ENCODE peak calls at places on chromosomes 3 and 15, in nine cellular contexts. A, D, R, W, Z, Y, B, S and P are unnamed samples.

GRCh38 chr3:107604057-107604802 is 81.5 kb downstream of the BBX start:
- DNase-seq in A (no peak), D (no peak), R (no peak), W (no peak), Z (peak), Y (no peak), B (no peak), S (no peak), P (no peak)

GRCh38 chr3:67123914-67124313 is 125.8 kb downstream of the KBTBD8 start:
- DNase-seq in A (no peak), D (no peak), R (no peak), W (no peak), Z (no peak), Y (no peak), B (no peak), S (no peak), P (no peak)

GRCh38 chr3:144424606-144425005 is 453.0 kb downstream of the DIPK2A start:
- DNase-seq in A (no peak), D (no peak), R (no peak), W (no peak), Z (no peak), Y (no peak), B (no peak), S (no peak), P (no peak)

GRCh38 chr15:21260966-21261395 is 179.3 kb downstream of the POTEB3 start:
- DNase-seq in A (peak), D (no peak), R (no peak), W (no peak), Z (no peak), Y (peak), B (no peak), S (no peak), P (no peak)

GRCh38 chr3:34207826-34208225 is 409.4 kb downstream of the PDCD6IP start:
- DNase-seq in A (no peak), D (no peak), R (no peak), W (no peak), Z (peak), Y (no peak), B (no peak), S (no peak), P (no peak)

GRCh38 chr3:186526256-186526606 is 17.9 kb downstream of the CRYGS start:
- DNase-seq in A (no peak), D (no peak), R (no peak), W (no peak), Z (no peak), Y (no peak), B (no peak), S (no peak), P (no peak)

GRCh38 chr3:135736740-135737139 is 228.8 kb upstream of the PPP2R3A start:
- DNase-seq in A (no peak), D (no peak), R (no peak), W (no peak), Z (no peak), Y (no peak), B (peak), S (no peak), P (no peak)

GRCh38 chr3:114762144-114762543 is 384.9 kb downstream of the ZBTB20 start:
- DNase-seq in A (no peak), D (no peak), R (no peak), W (no peak), Z (no peak), Y (no peak), B (no peak), S (no peak), P (no peak)

GRCh38 chr3:72152551-72153476 is 367.9 kb upstream of the PROK2 start:
- DNase-seq in A (no peak), D (no peak), R (peak), W (peak), Z (peak), Y (peak), B (peak), S (no peak), P (no peak)

GRCh38 chr3:3499987-3500386 is 299.2 kb upstream of the LRRN1 start:
- DNase-seq in A (no peak), D (no peak), R (no peak), W (no peak), Z (no peak), Y (no peak), B (no peak), S (no peak), P (no peak)

GRCh38 chr15:91329914-91330313 is 229.9 kb downstream of the SV2B start:
- DNase-seq in A (no peak), D (no peak), R (no peak), W (no peak), Z (no peak), Y (no peak), B (no peak), S (no peak), P (no peak)

GRCh38 chr3:37808656-37809055 is 53.0 kb upstream of the CTDSPL start:
- DNase-seq in A (no peak), D (no peak), R (no peak), W (no peak), Z (peak), Y (no peak), B (no peak), S (no peak), P (no peak)

GRCh38 chr3:79361748-79362378 is 405.9 kb downstream of the ROBO1 start:
- DNase-seq in A (no peak), D (no peak), R (no peak), W (no peak), Z (peak), Y (peak), B (no peak), S (no peak), P (no peak)

GRCh38 chr3:44976002-44976815 is at the start of the genes EXOSC7 and ZDHHC3:
- DNase-seq in A (peak), D (peak), R (peak), W (peak), Z (peak), Y (peak), B (peak), S (peak), P (peak)

GRCh38 chr15:31437686-31438085 is 111.1 kb downstream of the KLF13 start:
- DNase-seq in A (peak), D (no peak), R (no peak), W (no peak), Z (no peak), Y (no peak), B (no peak), S (no peak), P (peak)

GRCh38 chr3:114551770-114552526 is 258.1 kb downstream of the TIGIT start:
- DNase-seq in A (no peak), D (no peak), R (no peak), W (no peak), Z (peak), Y (no peak), B (peak), S (no peak), P (no peak)

GRCh38 chr3:100665230-100665629 is 44.1 kb upstream of the TFG start:
- DNase-seq in A (no peak), D (no peak), R (no peak), W (no peak), Z (no peak), Y (no peak), B (no peak), S (no peak), P (no peak)

GRCh38 chr3:22886394-22886793 is 316.7 kb upstream of the UBE2E2 start:
- DNase-seq in A (no peak), D (no peak), R (no peak), W (no peak), Z (no peak), Y (peak), B (no peak), S (no peak), P (no peak)

GRCh38 chr3:146166450-146167222 is 5.7 kb upstream of the PLOD2 start:
- DNase-seq in A (no peak), D (no peak), R (no peak), W (no peak), Z (peak), Y (no peak), B (peak), S (no peak), P (no peak)

GRCh38 chr15:31376511-31376910 is 49.9 kb downstream of the KLF13 start:
- DNase-seq in A (no peak), D (no peak), R (no peak), W (no peak), Z (no peak), Y (no peak), B (no peak), S (no peak), P (no peak)

GRCh38 chr3:123152656-123153055 is 49.1 kb upstream of the SEC22A start:
- DNase-seq in A (peak), D (no peak), R (no peak), W (no peak), Z (no peak), Y (peak), B (no peak), S (no peak), P (no peak)

GRCh38 chr3:150825916-150826377 is 63.0 kb upstream of the SIAH2 start:
- DNase-seq in A (no peak), D (no peak), R (no peak), W (no peak), Z (no peak), Y (no peak), B (no peak), S (no peak), P (no peak)

GRCh38 chr3:47664519-47664918 is 85.9 kb upstream of the CSPG5 start:
- DNase-seq in A (no peak), D (no peak), R (no peak), W (no peak), Z (peak), Y (no peak), B (peak), S (no peak), P (no peak)

GRCh38 chr15:73378089-73378488 is 9.3 kb upstream of the HCN4 start:
- DNase-seq in A (no peak), D (no peak), R (no peak), W (no peak), Z (no peak), Y (no peak), B (no peak), S (no peak), P (no peak)

GRCh38 chr3:43759297-43759782 is 68.6 kb downstream of the ABHD5 start:
- DNase-seq in A (no peak), D (no peak), R (no peak), W (no peak), Z (peak), Y (no peak), B (peak), S (no peak), P (no peak)

GRCh38 chr3:46935168-46935858 is 41.2 kb downstream of the CCDC12 start:
- DNase-seq in A (no peak), D (no peak), R (peak), W (no peak), Z (peak), Y (no peak), B (peak), S (no peak), P (no peak)

GRCh38 chr15:75058127-75058905 is 34.9 kb downstream of the PPCDC start:
- DNase-seq in A (peak), D (no peak), R (no peak), W (no peak), Z (no peak), Y (no peak), B (no peak), S (no peak), P (no peak)